ENCODE peak calls at places on chromosome 17, in four cellular contexts. L is astrocyte of the spinal cord, T is GM06990, D is fibroblast of the aortic adventitia. E is an unnamed sample.
A peak's percentile ranks its signal among the peaks of the same experiment; 100 is the strongest.

GRCh38 chr17:78214016-78214705 is at the start of gene BIRC5:
- DNase-seq in T (peak; percentile 89), D (peak; percentile 74), L (peak; percentile 81), E (peak; percentile 98)

GRCh38 chr17:34156741-34157589 is 98.1 kb upstream of the CCL2 start:
- DNase-seq in L (no peak), D (no peak), T (no peak), E (no peak)

GRCh38 chr17:20280832-20281231 is 186.5 kb downstream of the LGALS9B start:
- DNase-seq in D (no peak), T (no peak), L (no peak), E (no peak)

GRCh38 chr17:38701504-38702165 is 3.4 kb upstream of the MLLT6 start:
- DNase-seq in D (peak; percentile 41), T (peak; percentile 83), L (peak; percentile 32), E (peak; percentile 82)

GRCh38 chr17:46894476-46895151 is 28.3 kb upstream of the GOSR2 start:
- DNase-seq in D (no peak), L (no peak), T (no peak), E (no peak)

GRCh38 chr17:56756536-56756935 is 77.2 kb downstream of the C17orf67 start:
- DNase-seq in T (no peak), L (peak; percentile 92), D (peak; percentile 14), E (no peak)

GRCh38 chr17:37025241-37025640 is 76.5 kb downstream of the AATF start:
- DNase-seq in L (no peak), D (no peak), T (no peak), E (no peak)

GRCh38 chr17:45229681-45230409 is 8.2 kb downstream of the FMNL1 start:
- DNase-seq in D (no peak), L (no peak), T (peak; percentile 55), E (peak; percentile 77)

GRCh38 chr17:43445009-43445589 is 38.7 kb upstream of the DHX8 start:
- DNase-seq in D (no peak), T (no peak), L (no peak), E (no peak)

GRCh38 chr17:7988750-7989178 is 13.7 kb upstream of the GUCY2D start:
- DNase-seq in L (peak; percentile 84), D (peak; percentile 94), T (peak; percentile 44), E (peak; percentile 81)

GRCh38 chr17:71392715-71393567 is 727.9 kb upstream of the SOX9 start:
- DNase-seq in T (no peak), L (peak; percentile 57), D (peak; percentile 18), E (no peak)

GRCh38 chr17:34909040-34909439 is 52.2 kb downstream of the CCT6B start:
- DNase-seq in D (no peak), L (no peak), T (no peak), E (no peak)

GRCh38 chr17:76416447-76416846 is 32.0 kb downstream of the SPHK1 start:
- DNase-seq in D (no peak), L (no peak), T (no peak), E (no peak)

GRCh38 chr17:31472137-31472536 is 80.7 kb downstream of the RAB11FIP4 start:
- DNase-seq in D (no peak), T (no peak), L (no peak), E (no peak)

GRCh38 chr17:66417300-66417719 is 114.9 kb downstream of the PRKCA start:
- DNase-seq in D (no peak), L (no peak), T (no peak), E (no peak)

GRCh38 chr17:67390006-67390645 is 13.0 kb downstream of the PITPNC1 start:
- DNase-seq in L (no peak), D (peak; percentile 34), T (no peak), E (no peak)

GRCh38 chr17:7403043-7403901 is 625 bp downstream of the TMEM256 start:
- DNase-seq in D (no peak), L (no peak), T (no peak), E (no peak)

DNA sequence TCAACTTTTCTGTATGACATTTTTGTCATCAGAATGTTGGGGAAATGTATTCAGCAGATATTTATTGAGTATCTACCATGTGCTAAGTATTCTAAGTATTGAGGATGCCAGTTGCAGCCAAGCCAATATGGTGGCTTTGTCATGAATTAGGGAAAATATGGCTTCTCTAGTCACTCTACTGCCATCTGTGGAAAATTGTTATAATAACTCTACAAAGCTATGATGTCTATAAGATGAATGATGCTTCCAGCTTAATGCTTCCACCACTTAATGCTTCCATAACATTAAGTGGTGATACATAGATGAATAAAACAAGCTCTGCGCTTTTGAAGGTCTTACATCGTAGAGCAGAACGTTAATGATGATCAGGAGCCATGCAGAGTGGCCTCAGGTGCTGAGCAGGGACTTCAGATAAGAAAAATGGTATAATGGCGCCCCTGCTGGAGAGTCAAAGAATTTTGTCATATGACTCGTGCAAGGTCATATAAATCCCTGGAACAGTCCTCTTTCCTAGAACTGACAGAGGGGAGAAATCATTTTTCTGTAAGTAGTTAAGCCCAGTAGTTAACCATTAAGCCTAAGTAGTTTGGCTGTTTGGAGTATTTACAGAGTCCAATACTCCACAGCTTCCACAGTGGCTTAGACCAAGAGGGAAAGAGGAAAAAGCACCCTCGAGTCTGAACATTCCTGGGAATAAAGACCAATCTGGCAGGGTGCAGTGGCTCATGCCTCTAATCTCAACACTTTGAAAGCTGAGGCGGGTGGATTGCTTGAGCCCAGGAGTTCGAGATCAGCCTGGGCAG is 2.7 kb upstream of the TMIGD1 start:
- DNase-seq in T (peak; percentile 34), L (peak; percentile 61), D (peak; percentile 63), E (peak; percentile 49)
- TF ChIP-seq CTCF in T (peak; percentile 74), L (peak; percentile 53), D (peak; percentile 48), E (peak; percentile 41)

GRCh38 chr17:82129095-82129494 is 31.1 kb upstream of the FASN start:
- DNase-seq in D (no peak), L (no peak), T (no peak), E (no peak)
- TF ChIP-seq CTCF in D (no peak), L (no peak), T (peak; percentile 29), E (peak; percentile 2)

DNA sequence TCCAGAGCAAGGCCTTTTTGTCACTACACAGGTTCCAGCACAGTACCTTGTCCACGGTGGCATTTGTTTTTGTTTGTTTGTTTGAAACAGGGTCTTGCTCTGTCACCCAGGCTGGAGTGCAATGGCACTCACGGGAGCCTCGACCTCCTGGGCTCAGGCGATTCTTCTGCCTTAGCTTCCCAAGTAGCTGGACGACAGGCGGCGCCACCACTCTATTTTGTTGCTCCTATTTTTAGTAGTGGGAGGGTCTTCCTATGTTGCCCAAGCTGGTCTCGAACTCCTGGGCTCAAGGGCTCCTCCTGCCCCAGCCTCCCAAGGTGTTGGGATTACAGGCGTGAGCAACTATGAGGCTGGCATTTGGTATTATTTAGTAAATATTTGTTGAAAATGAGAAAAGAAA is 10.3 kb downstream of the MRC2 start:
- DNase-seq in L (no peak), D (no peak), T (no peak), E (no peak)
- TF ChIP-seq CTCF in L (no peak), D (peak; percentile 6), T (no peak), E (no peak)

DNA sequence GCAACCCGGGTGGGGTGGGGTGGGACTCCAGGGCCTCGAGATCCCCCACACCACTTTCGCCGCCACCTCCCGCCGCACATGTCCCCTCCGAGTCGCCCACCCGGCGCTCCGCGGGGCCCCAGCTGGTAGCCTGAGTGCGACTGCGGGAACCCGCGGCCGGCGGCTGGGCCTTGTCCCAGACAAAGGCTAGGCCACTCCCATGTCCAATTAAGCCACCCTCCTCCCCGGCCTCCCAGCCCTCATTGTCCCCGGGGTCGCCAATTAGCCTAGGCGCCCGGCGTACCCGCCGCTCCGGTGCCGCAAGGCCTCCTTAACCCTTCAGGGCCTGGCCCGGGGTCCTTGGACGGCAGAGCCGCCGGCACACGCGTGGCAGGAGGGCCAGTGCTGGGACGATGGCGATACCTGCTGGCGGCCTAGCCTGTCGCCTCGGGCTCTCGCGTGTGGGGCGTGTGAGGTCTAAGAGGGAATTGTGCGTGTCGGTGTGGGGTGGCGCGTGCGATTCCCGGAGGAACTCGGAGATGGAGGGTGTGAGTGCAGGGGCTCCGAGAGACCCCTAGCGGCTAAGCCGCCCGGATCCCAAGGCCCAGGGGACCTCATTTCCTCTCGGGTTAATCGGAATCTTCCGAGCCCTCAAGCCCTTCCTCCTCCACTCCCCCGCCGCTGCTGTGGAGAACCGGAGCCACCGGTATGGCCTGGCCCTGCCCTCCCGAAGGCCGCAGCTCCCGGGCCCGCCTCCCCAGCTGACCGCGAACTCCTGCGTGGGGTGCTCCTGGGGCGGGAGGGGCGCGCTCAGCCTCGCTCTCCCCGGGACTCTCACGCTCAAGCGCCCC is 11.7 kb downstream of the TBX2 start:
- DNase-seq in D (peak; percentile 44), L (peak; percentile 61), T (peak; percentile 60), E (peak; percentile 69)
- TF ChIP-seq CTCF in D (peak; percentile 14), L (peak; percentile 18), T (peak; percentile 19), E (no peak)

GRCh38 chr17:5644065-5644464 is 59.8 kb upstream of the NLRP1 start:
- DNase-seq in L (no peak), D (no peak), T (no peak), E (no peak)

GRCh38 chr17:5640726-5641125 is 56.4 kb upstream of the NLRP1 start:
- DNase-seq in D (no peak), T (no peak), L (no peak), E (no peak)

GRCh38 chr17:5638596-5638995 is 54.3 kb upstream of the NLRP1 start:
- DNase-seq in T (no peak), D (no peak), L (no peak), E (no peak)

GRCh38 chr17:5642752-5643151 is 58.4 kb upstream of the NLRP1 start:
- DNase-seq in D (no peak), L (no peak), T (no peak), E (no peak)
- TF ChIP-seq CTCF in D (no peak), L (no peak), T (no peak), E (no peak)

GRCh38 chr17:2394775-2395191 is 6.1 kb downstream of the MNT start:
- DNase-seq in D (no peak), T (no peak), L (no peak), E (no peak)

GRCh38 chr17:2396192-2396567 is 4.7 kb downstream of the MNT start:
- DNase-seq in L (no peak), D (no peak), T (no peak), E (no peak)

GRCh38 chr17:2396568-2397246 is 4.2 kb downstream of the MNT start:
- DNase-seq in T (peak; percentile 80), L (peak; percentile 98), D (peak; percentile 98), E (peak; percentile 79)

GRCh38 chr17:2393954-2394749 is 6.7 kb downstream of the MNT start:
- DNase-seq in T (no peak), L (no peak), D (no peak), E (no peak)

DNA sequence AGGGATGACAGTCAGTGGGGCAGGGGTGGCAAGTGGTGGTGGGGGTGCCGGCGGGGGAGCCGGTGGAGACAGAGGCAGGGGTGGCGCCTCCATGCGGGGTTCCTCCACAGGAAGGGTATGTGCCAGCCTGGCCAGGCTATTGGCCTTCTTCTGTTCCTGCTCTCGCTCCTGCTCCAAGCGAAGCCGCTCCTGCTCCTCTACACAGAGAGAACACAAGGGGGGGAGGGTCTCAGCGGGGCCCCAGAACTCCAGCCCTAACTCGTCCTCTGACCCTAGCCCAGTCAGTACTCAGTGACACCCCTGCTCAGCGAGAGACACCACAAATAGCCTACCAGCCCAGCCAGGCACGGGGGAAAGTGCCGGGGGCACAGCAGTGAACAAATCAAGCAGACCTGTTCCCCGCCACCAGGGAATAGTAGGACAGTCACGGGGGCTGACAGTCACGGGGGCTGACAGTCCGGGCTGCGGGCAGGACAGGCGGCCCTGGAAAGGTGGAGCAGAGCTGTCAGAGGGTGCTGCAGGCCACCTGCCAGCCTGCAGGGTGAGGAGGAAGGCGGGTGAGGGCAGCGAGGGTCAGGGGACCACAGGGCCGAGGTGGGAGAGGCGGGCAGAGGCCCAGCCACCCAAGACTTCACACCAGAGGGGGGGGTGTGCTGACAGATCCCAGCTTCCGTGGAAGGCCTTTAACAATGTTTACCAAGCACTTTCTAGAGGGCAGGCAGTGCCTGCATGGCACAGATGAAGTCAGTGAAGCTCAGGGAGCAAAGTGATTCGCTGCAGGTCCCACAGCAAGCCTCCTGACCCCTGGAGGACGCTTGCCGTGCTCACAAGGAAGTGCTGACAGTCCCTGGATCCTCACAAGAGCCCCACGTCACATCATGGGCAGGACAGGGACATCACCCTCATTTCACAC is 5.3 kb downstream of the MNT start:
- DNase-seq in T (no peak), D (no peak), L (no peak), E (no peak)
- TF ChIP-seq CTCF in T (no peak), D (no peak), L (no peak), E (no peak)

GRCh38 chr17:49383048-49383447 is 21.0 kb upstream of the ZNF652 start:
- DNase-seq in D (no peak), T (no peak), L (no peak), E (no peak)
- TF ChIP-seq CTCF in D (no peak), T (no peak), L (no peak), E (no peak)